ENCODE peak calls at places on chromosomes 6 and 20, in nine cellular contexts. L, U, N, M, H, A, P, X and C are unnamed samples.
A peak's percentile ranks its signal among the peaks of the same experiment; 100 is the strongest.

GRCh38 chr6:6678811-6679210 is 90.3 kb downstream of the LY86 start:
- DNase-seq in L (no peak), U (no peak), N (no peak), M (no peak), H (no peak), A (peak; percentile 80), P (no peak), X (no peak), C (no peak)

GRCh38 chr6:136123464-136123863 is 126.6 kb downstream of the MTFR2 start:
- DNase-seq in L (no peak), U (no peak), N (no peak), M (no peak), H (no peak), A (no peak), P (no peak), X (no peak), C (no peak)

GRCh38 chr6:2218866-2219265 is 26.5 kb downstream of the GMDS start:
- DNase-seq in L (no peak), U (no peak), N (no peak), M (no peak), H (no peak), A (no peak), P (no peak), X (no peak), C (no peak)

GRCh38 chr6:129679758-129680157 is 30.2 kb downstream of the ARHGAP18 start:
- DNase-seq in L (no peak), U (no peak), N (no peak), M (no peak), H (no peak), A (no peak), P (no peak), X (no peak), C (no peak)

GRCh38 chr6:41937881-41938574 is 3.6 kb downstream of the CCND3 start:
- DNase-seq in L (no peak), U (peak; percentile 54), N (no peak), M (peak; percentile 33), H (no peak), A (no peak), P (no peak), X (no peak), C (no peak)

GRCh38 chr6:105568751-105569150 is 165.9 kb upstream of the PREP start:
- DNase-seq in L (no peak), U (no peak), N (no peak), M (no peak), H (no peak), A (no peak), P (no peak), X (no peak), C (no peak)

GRCh38 chr6:45741437-45742166 is 274.1 kb downstream of the CLIC5 start:
- DNase-seq in L (peak; percentile 15), U (no peak), N (no peak), M (no peak), H (peak; percentile 33), A (no peak), P (no peak), X (no peak), C (no peak)

GRCh38 chr20:46979603-46980241 is 85.1 kb downstream of the EYA2 start:
- DNase-seq in L (no peak), U (no peak), N (no peak), M (no peak), H (no peak), A (no peak), P (no peak), X (no peak), C (no peak)

GRCh38 chr6:139533573-139534471 is 159.4 kb upstream of the CITED2 start:
- DNase-seq in L (no peak), U (no peak), N (no peak), M (no peak), H (peak; percentile 29), A (peak; percentile 86), P (no peak), X (no peak), C (no peak)

GRCh38 chr20:64080013-64080812 is at the start of gene OPRL1:
- DNase-seq in L (no peak), U (no peak), N (no peak), M (no peak), H (no peak), A (no peak), P (no peak), X (no peak), C (no peak)

GRCh38 chr20:34834459-34834893 is 9.0 kb upstream of the NCOA6 start:
- DNase-seq in L (no peak), U (no peak), N (peak; percentile 35), M (no peak), H (peak; percentile 37), A (peak; percentile 48), P (no peak), X (no peak), C (no peak)

GRCh38 chr20:43942661-43943285 is 28.1 kb downstream of the TOX2 start:
- DNase-seq in L (no peak), U (no peak), N (no peak), M (no peak), H (peak; percentile 74), A (peak; percentile 55), P (no peak), X (no peak), C (no peak)

GRCh38 chr6:170224694-170225660 is 65.9 kb downstream of the DLL1 start:
- DNase-seq in L (no peak), U (no peak), N (no peak), M (peak; percentile 11), H (no peak), A (peak; percentile 69), P (peak; percentile 41), X (no peak), C (no peak)

GRCh38 chr6:96014846-96015245 is 928 bp upstream of the FUT9 start:
- DNase-seq in L (no peak), U (no peak), N (peak; percentile 9), M (no peak), H (no peak), A (no peak), P (no peak), X (no peak), C (no peak)

GRCh38 chr20:57941121-57941522 is 231.3 kb upstream of the PMEPA1 start:
- DNase-seq in L (no peak), U (no peak), N (no peak), M (peak; percentile 56), H (no peak), A (no peak), P (no peak), X (no peak), C (no peak)

GRCh38 chr20:58103961-58104360 is 124.5 kb downstream of the ANKRD60 start:
- DNase-seq in L (no peak), U (no peak), N (no peak), M (no peak), H (no peak), A (no peak), P (no peak), X (no peak), C (no peak)